ENCODE peak calls at places on chromosomes 11 and 22, in five cellular contexts. T, H, R, Z and P are unnamed samples.

GRCh38 chr22:27089303-27089702 is 431.9 kb downstream of the MIAT start:
- DNase-seq in H (no peak), T (no peak), Z (no peak), R (no peak), P (no peak)

GRCh38 chr11:32297629-32298028 is 137.7 kb downstream of the WT1 start:
- DNase-seq in T (peak), Z (peak), R (no peak), H (peak), P (peak)

GRCh38 chr22:26586556-26587325 is 3.2 kb downstream of the TPST2 start:
- DNase-seq in Z (peak), H (no peak), T (no peak), R (no peak), P (no peak)

GRCh38 chr11:70247042-70247709 is 23.3 kb upstream of the PPFIA1 start:
- DNase-seq in R (no peak), T (no peak), Z (peak), H (no peak), P (no peak)

GRCh38 chr11:70063555-70063954 is 14.6 kb upstream of the ANO1 start:
- DNase-seq in Z (no peak), R (no peak), T (no peak), H (peak), P (no peak)

GRCh38 chr11:11519184-11519583 is 102.6 kb downstream of the GALNT18 start:
- DNase-seq in T (no peak), H (no peak), Z (no peak), R (no peak), P (no peak)

GRCh38 chr22:20448630-20449029 is 11.0 kb upstream of the SCARF2 start:
- DNase-seq in R (no peak), Z (no peak), T (no peak), H (no peak), P (no peak)

GRCh38 chr11:111387318-111387863 is 8.3 kb upstream of the POU2AF1 start:
- DNase-seq in R (peak), Z (no peak), T (no peak), H (no peak), P (no peak)

GRCh38 chr22:49789289-49790141 is 38.2 kb downstream of the BRD1 start:
- DNase-seq in R (no peak), Z (peak), H (no peak), T (no peak), P (no peak)
- H3K4me3 ChIP-seq in R (no peak), Z (no peak), H (no peak), T (no peak), P (no peak)

GRCh38 chr11:133058501-133058900 is 473.8 kb downstream of the OPCML start:
- DNase-seq in R (no peak), Z (no peak), H (no peak), T (no peak), P (no peak)
- TF ChIP-seq CTCF in R (no peak), Z (no peak), H (no peak), T (no peak), P (no peak)

GRCh38 chr11:829946-830294 is 2.2 kb downstream of the CRACR2B start:
- DNase-seq in Z (no peak), T (no peak), R (no peak), H (no peak), P (no peak)
- H3K4me3 ChIP-seq in Z (peak), T (no peak), R (no peak), H (no peak), P (peak)

DNA sequence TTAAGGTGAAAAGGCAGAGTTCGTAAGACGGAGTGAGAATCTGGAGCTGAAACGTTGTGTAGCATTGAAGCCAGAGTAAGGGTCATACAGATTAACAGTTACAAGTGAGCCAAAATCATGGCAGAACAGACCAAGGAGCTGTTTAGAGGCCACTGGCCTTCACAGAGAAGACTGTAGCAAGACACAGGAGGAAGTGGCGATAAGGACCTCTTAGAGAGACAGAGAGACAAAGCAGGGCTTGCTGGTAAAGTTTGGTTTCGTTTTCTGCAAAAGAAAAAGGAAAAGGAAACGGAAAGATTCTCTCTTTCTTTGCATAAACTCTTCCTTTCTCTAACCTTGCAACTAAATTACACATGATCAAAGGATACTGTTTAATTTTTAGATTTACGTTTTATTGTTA is 83.0 kb downstream of the AASDHPPT start:
- DNase-seq in R (no peak), Z (peak), H (no peak), T (no peak), P (no peak)
- TF ChIP-seq CTCF in R (no peak), Z (no peak), H (no peak), T (no peak), P (no peak)

GRCh38 chr22:38766076-38766777 is 10.4 kb upstream of the SUN2 start:
- DNase-seq in H (peak), R (peak), T (peak), Z (peak), P (peak)
- H3K4me3 ChIP-seq in H (no peak), R (no peak), T (no peak), Z (no peak), P (no peak)

GRCh38 chr22:32127904-32128303 is 31.2 kb downstream of the C22orf42 start:
- DNase-seq in T (no peak), H (no peak), R (no peak), Z (no peak), P (no peak)
- TF ChIP-seq CTCF in T (no peak), H (peak), R (no peak), Z (no peak), P (peak)

DNA sequence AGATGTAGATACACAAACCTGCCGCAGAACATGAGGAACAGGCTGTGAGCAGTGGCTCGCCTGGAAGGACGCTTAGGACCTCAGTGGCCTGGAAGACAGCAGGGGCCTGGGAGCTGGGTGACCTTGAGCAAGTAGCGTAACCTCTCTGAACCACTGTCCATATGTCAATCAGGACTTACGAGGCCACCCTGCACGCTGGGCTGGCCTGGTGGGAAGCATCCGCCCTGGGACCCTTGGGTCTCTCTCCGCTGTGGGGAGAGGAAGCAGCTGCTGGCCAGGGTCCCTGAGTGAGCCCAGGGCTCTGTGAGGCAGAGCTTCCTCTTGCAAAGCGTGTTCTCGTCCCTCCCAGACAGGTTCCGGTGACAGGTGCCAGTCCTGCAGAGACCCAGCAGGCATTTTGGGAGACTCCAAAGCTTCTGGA is 14.0 kb upstream of the EHD1 start:
- DNase-seq in T (no peak), H (no peak), Z (no peak), R (no peak), P (no peak)
- H3K4me3 ChIP-seq in T (peak), H (no peak), Z (no peak), R (peak), P (no peak)